ENCODE peak calls at places on chromosomes 2 and 18, in six cellular contexts. One of them, this sample, is unnamed.

GRCh38 chr18:50356036-50356945 is 18.6 kb upstream of the SKA1 start:
- DNase-seq in central memory CD4-positive, alpha-beta T cell: no peak
- DNase-seq in endothelial cell: no peak
- DNase-seq in fibroblast of lung: no peak
- DNase-seq in stimulated activated CD4-positive, alpha-beta T cell treated with anti-CD3 and anti-CD28 coated beads, Interleukin-1b, Interleukin-23, amount 100 ng/mL, for 24 hours: no peak
- DNase-seq in iris pigment epithelial cell: peak; percentile 31
- DNase-seq in this sample: peak; percentile 55

GRCh38 chr18:23716516-23716915 is 27.3 kb downstream of the LAMA3 start:
- DNase-seq in central memory CD4-positive, alpha-beta T cell: no peak
- DNase-seq in endothelial cell: no peak
- DNase-seq in fibroblast of lung: peak; percentile 71
- DNase-seq in stimulated activated CD4-positive, alpha-beta T cell treated with anti-CD3 and anti-CD28 coated beads, Interleukin-1b, Interleukin-23, amount 100 ng/mL, for 24 hours: no peak
- DNase-seq in iris pigment epithelial cell: peak; percentile 96
- DNase-seq in this sample: peak; percentile 86

GRCh38 chr2:197297262-197297661 is 13.3 kb downstream of the ANKRD44 start:
- DNase-seq in central memory CD4-positive, alpha-beta T cell: no peak
- DNase-seq in endothelial cell: no peak
- DNase-seq in fibroblast of lung: no peak
- DNase-seq in stimulated activated CD4-positive, alpha-beta T cell treated with anti-CD3 and anti-CD28 coated beads, Interleukin-1b, Interleukin-23, amount 100 ng/mL, for 24 hours: no peak
- DNase-seq in iris pigment epithelial cell: no peak
- DNase-seq in this sample: no peak

GRCh38 chr2:23574919-23575654 is 190.1 kb downstream of the KLHL29 start:
- DNase-seq in central memory CD4-positive, alpha-beta T cell: no peak
- DNase-seq in endothelial cell: no peak
- DNase-seq in fibroblast of lung: no peak
- DNase-seq in stimulated activated CD4-positive, alpha-beta T cell treated with anti-CD3 and anti-CD28 coated beads, Interleukin-1b, Interleukin-23, amount 100 ng/mL, for 24 hours: no peak
- DNase-seq in iris pigment epithelial cell: no peak
- DNase-seq in this sample: no peak

GRCh38 chr2:237143676-237144440 is 58.2 kb downstream of the COPS8 start:
- DNase-seq in central memory CD4-positive, alpha-beta T cell: no peak
- DNase-seq in endothelial cell: no peak
- DNase-seq in fibroblast of lung: peak; percentile 84
- DNase-seq in stimulated activated CD4-positive, alpha-beta T cell treated with anti-CD3 and anti-CD28 coated beads, Interleukin-1b, Interleukin-23, amount 100 ng/mL, for 24 hours: no peak
- DNase-seq in iris pigment epithelial cell: peak; percentile 85
- DNase-seq in this sample: no peak

GRCh38 chr18:43587538-43588153 is 310.4 kb upstream of the SYT4 start:
- DNase-seq in central memory CD4-positive, alpha-beta T cell: no peak
- DNase-seq in endothelial cell: no peak
- DNase-seq in fibroblast of lung: peak; percentile 64
- DNase-seq in stimulated activated CD4-positive, alpha-beta T cell treated with anti-CD3 and anti-CD28 coated beads, Interleukin-1b, Interleukin-23, amount 100 ng/mL, for 24 hours: no peak
- DNase-seq in iris pigment epithelial cell: peak; percentile 47
- DNase-seq in this sample: peak; percentile 45

GRCh38 chr2:42234056-42234455 is 64.9 kb downstream of the EML4 start:
- DNase-seq in central memory CD4-positive, alpha-beta T cell: no peak
- DNase-seq in endothelial cell: no peak
- DNase-seq in fibroblast of lung: peak; percentile 56
- DNase-seq in stimulated activated CD4-positive, alpha-beta T cell treated with anti-CD3 and anti-CD28 coated beads, Interleukin-1b, Interleukin-23, amount 100 ng/mL, for 24 hours: no peak
- DNase-seq in iris pigment epithelial cell: peak; percentile 96
- DNase-seq in this sample: no peak

GRCh38 chr2:112626604-112627059 is 19.1 kb upstream of the SLC20A1 start:
- DNase-seq in central memory CD4-positive, alpha-beta T cell: peak; percentile 64
- DNase-seq in endothelial cell: peak; percentile 65
- DNase-seq in fibroblast of lung: peak; percentile 72
- DNase-seq in stimulated activated CD4-positive, alpha-beta T cell treated with anti-CD3 and anti-CD28 coated beads, Interleukin-1b, Interleukin-23, amount 100 ng/mL, for 24 hours: peak; percentile 40
- DNase-seq in iris pigment epithelial cell: peak; percentile 68
- DNase-seq in this sample: peak; percentile 66

GRCh38 chr18:48669991-48670750 is 131.3 kb downstream of the CTIF start:
- DNase-seq in central memory CD4-positive, alpha-beta T cell: no peak
- DNase-seq in endothelial cell: no peak
- DNase-seq in fibroblast of lung: no peak
- DNase-seq in stimulated activated CD4-positive, alpha-beta T cell treated with anti-CD3 and anti-CD28 coated beads, Interleukin-1b, Interleukin-23, amount 100 ng/mL, for 24 hours: no peak
- DNase-seq in iris pigment epithelial cell: no peak
- DNase-seq in this sample: no peak

GRCh38 chr18:67408240-67408639 is 108.3 kb downstream of the DSEL start:
- DNase-seq in central memory CD4-positive, alpha-beta T cell: no peak
- DNase-seq in endothelial cell: no peak
- DNase-seq in fibroblast of lung: peak; percentile 24
- DNase-seq in stimulated activated CD4-positive, alpha-beta T cell treated with anti-CD3 and anti-CD28 coated beads, Interleukin-1b, Interleukin-23, amount 100 ng/mL, for 24 hours: no peak
- DNase-seq in iris pigment epithelial cell: peak; percentile 57
- DNase-seq in this sample: peak; percentile 57

GRCh38 chr2:96091141-96091710 is 25.1 kb downstream of the ADRA2B start:
- DNase-seq in central memory CD4-positive, alpha-beta T cell: no peak
- DNase-seq in endothelial cell: no peak
- DNase-seq in fibroblast of lung: no peak
- DNase-seq in stimulated activated CD4-positive, alpha-beta T cell treated with anti-CD3 and anti-CD28 coated beads, Interleukin-1b, Interleukin-23, amount 100 ng/mL, for 24 hours: no peak
- DNase-seq in iris pigment epithelial cell: no peak
- DNase-seq in this sample: no peak

GRCh38 chr2:188786368-188786781 is 187.8 kb upstream of the COL3A1 start:
- DNase-seq in central memory CD4-positive, alpha-beta T cell: no peak
- DNase-seq in endothelial cell: no peak
- DNase-seq in fibroblast of lung: peak; percentile 82
- DNase-seq in stimulated activated CD4-positive, alpha-beta T cell treated with anti-CD3 and anti-CD28 coated beads, Interleukin-1b, Interleukin-23, amount 100 ng/mL, for 24 hours: no peak
- DNase-seq in iris pigment epithelial cell: peak; percentile 91
- DNase-seq in this sample: peak; percentile 86

GRCh38 chr2:240597054-240597418 is 10.5 kb downstream of the CAPN10 start:
- DNase-seq in central memory CD4-positive, alpha-beta T cell: no peak
- DNase-seq in endothelial cell: no peak
- DNase-seq in fibroblast of lung: no peak
- DNase-seq in stimulated activated CD4-positive, alpha-beta T cell treated with anti-CD3 and anti-CD28 coated beads, Interleukin-1b, Interleukin-23, amount 100 ng/mL, for 24 hours: no peak
- DNase-seq in iris pigment epithelial cell: no peak
- DNase-seq in this sample: no peak

GRCh38 chr2:197266477-197266876 is 44.1 kb downstream of the ANKRD44 start:
- DNase-seq in central memory CD4-positive, alpha-beta T cell: peak; percentile 47
- DNase-seq in endothelial cell: no peak
- DNase-seq in fibroblast of lung: no peak
- DNase-seq in stimulated activated CD4-positive, alpha-beta T cell treated with anti-CD3 and anti-CD28 coated beads, Interleukin-1b, Interleukin-23, amount 100 ng/mL, for 24 hours: no peak
- DNase-seq in iris pigment epithelial cell: no peak
- DNase-seq in this sample: no peak

GRCh38 chr2:68835636-68836035 is 35.6 kb downstream of the BMP10 start:
- DNase-seq in central memory CD4-positive, alpha-beta T cell: no peak
- DNase-seq in endothelial cell: no peak
- DNase-seq in fibroblast of lung: no peak
- DNase-seq in stimulated activated CD4-positive, alpha-beta T cell treated with anti-CD3 and anti-CD28 coated beads, Interleukin-1b, Interleukin-23, amount 100 ng/mL, for 24 hours: no peak
- DNase-seq in iris pigment epithelial cell: no peak
- DNase-seq in this sample: no peak

GRCh38 chr2:68366083-68366560 is 1.0 kb downstream of the PLEK start:
- DNase-seq in central memory CD4-positive, alpha-beta T cell: no peak
- DNase-seq in endothelial cell: no peak
- DNase-seq in fibroblast of lung: no peak
- DNase-seq in stimulated activated CD4-positive, alpha-beta T cell treated with anti-CD3 and anti-CD28 coated beads, Interleukin-1b, Interleukin-23, amount 100 ng/mL, for 24 hours: no peak
- DNase-seq in iris pigment epithelial cell: no peak
- DNase-seq in this sample: no peak

GRCh38 chr2:16709769-16710168 is 44.1 kb upstream of the CYRIA start:
- DNase-seq in central memory CD4-positive, alpha-beta T cell: no peak
- DNase-seq in endothelial cell: no peak
- DNase-seq in fibroblast of lung: no peak
- DNase-seq in stimulated activated CD4-positive, alpha-beta T cell treated with anti-CD3 and anti-CD28 coated beads, Interleukin-1b, Interleukin-23, amount 100 ng/mL, for 24 hours: no peak
- DNase-seq in iris pigment epithelial cell: no peak
- DNase-seq in this sample: no peak

GRCh38 chr18:63848159-63848558 is 39.3 kb upstream of the SERPINB2 start:
- DNase-seq in central memory CD4-positive, alpha-beta T cell: no peak
- DNase-seq in endothelial cell: peak; percentile 19
- DNase-seq in fibroblast of lung: peak; percentile 70
- DNase-seq in stimulated activated CD4-positive, alpha-beta T cell treated with anti-CD3 and anti-CD28 coated beads, Interleukin-1b, Interleukin-23, amount 100 ng/mL, for 24 hours: no peak
- DNase-seq in iris pigment epithelial cell: peak; percentile 62
- DNase-seq in this sample: peak; percentile 76

GRCh38 chr2:196718796-196719564 is 79.5 kb downstream of the CCDC150 start:
- DNase-seq in central memory CD4-positive, alpha-beta T cell: no peak
- DNase-seq in endothelial cell: peak; percentile 15
- DNase-seq in fibroblast of lung: peak; percentile 86
- DNase-seq in stimulated activated CD4-positive, alpha-beta T cell treated with anti-CD3 and anti-CD28 coated beads, Interleukin-1b, Interleukin-23, amount 100 ng/mL, for 24 hours: no peak
- DNase-seq in iris pigment epithelial cell: peak; percentile 85
- DNase-seq in this sample: peak; percentile 9

GRCh38 chr2:44748-45341 is 1.5 kb downstream of the FAM110C start:
- DNase-seq in central memory CD4-positive, alpha-beta T cell: no peak
- DNase-seq in endothelial cell: no peak
- DNase-seq in fibroblast of lung: no peak
- DNase-seq in stimulated activated CD4-positive, alpha-beta T cell treated with anti-CD3 and anti-CD28 coated beads, Interleukin-1b, Interleukin-23, amount 100 ng/mL, for 24 hours: no peak
- DNase-seq in iris pigment epithelial cell: no peak
- DNase-seq in this sample: no peak

GRCh38 chr2:206457188-206457634 is 13.9 kb downstream of the ADAM23 start:
- DNase-seq in central memory CD4-positive, alpha-beta T cell: no peak
- DNase-seq in endothelial cell: no peak
- DNase-seq in fibroblast of lung: no peak
- DNase-seq in stimulated activated CD4-positive, alpha-beta T cell treated with anti-CD3 and anti-CD28 coated beads, Interleukin-1b, Interleukin-23, amount 100 ng/mL, for 24 hours: no peak
- DNase-seq in iris pigment epithelial cell: peak; percentile 66
- DNase-seq in this sample: peak; percentile 12

GRCh38 chr2:63048367-63049171 is 2.1 kb upstream of the OTX1 start:
- DNase-seq in central memory CD4-positive, alpha-beta T cell: no peak
- DNase-seq in endothelial cell: peak; percentile 32
- DNase-seq in fibroblast of lung: no peak
- DNase-seq in stimulated activated CD4-positive, alpha-beta T cell treated with anti-CD3 and anti-CD28 coated beads, Interleukin-1b, Interleukin-23, amount 100 ng/mL, for 24 hours: no peak
- DNase-seq in iris pigment epithelial cell: no peak
- DNase-seq in this sample: peak; percentile 34

GRCh38 chr2:158602027-158602426 is 145.3 kb downstream of the PKP4 start:
- DNase-seq in central memory CD4-positive, alpha-beta T cell: no peak
- DNase-seq in endothelial cell: no peak
- DNase-seq in fibroblast of lung: no peak
- DNase-seq in stimulated activated CD4-positive, alpha-beta T cell treated with anti-CD3 and anti-CD28 coated beads, Interleukin-1b, Interleukin-23, amount 100 ng/mL, for 24 hours: no peak
- DNase-seq in iris pigment epithelial cell: no peak
- DNase-seq in this sample: no peak

GRCh38 chr2:110755494-110756078 is 23.2 kb downstream of the ACOXL start:
- DNase-seq in central memory CD4-positive, alpha-beta T cell: no peak
- DNase-seq in endothelial cell: no peak
- DNase-seq in fibroblast of lung: peak; percentile 32
- DNase-seq in stimulated activated CD4-positive, alpha-beta T cell treated with anti-CD3 and anti-CD28 coated beads, Interleukin-1b, Interleukin-23, amount 100 ng/mL, for 24 hours: no peak
- DNase-seq in iris pigment epithelial cell: no peak
- DNase-seq in this sample: no peak

GRCh38 chr18:68376931-68377330 is 338.0 kb downstream of the TMX3 start:
- DNase-seq in central memory CD4-positive, alpha-beta T cell: no peak
- DNase-seq in endothelial cell: no peak
- DNase-seq in fibroblast of lung: no peak
- DNase-seq in stimulated activated CD4-positive, alpha-beta T cell treated with anti-CD3 and anti-CD28 coated beads, Interleukin-1b, Interleukin-23, amount 100 ng/mL, for 24 hours: no peak
- DNase-seq in iris pigment epithelial cell: no peak
- DNase-seq in this sample: no peak

GRCh38 chr2:43276517-43276931 is 50.1 kb upstream of the ZFP36L2 start:
- DNase-seq in central memory CD4-positive, alpha-beta T cell: no peak
- DNase-seq in endothelial cell: no peak
- DNase-seq in fibroblast of lung: no peak
- DNase-seq in stimulated activated CD4-positive, alpha-beta T cell treated with anti-CD3 and anti-CD28 coated beads, Interleukin-1b, Interleukin-23, amount 100 ng/mL, for 24 hours: no peak
- DNase-seq in iris pigment epithelial cell: no peak
- DNase-seq in this sample: peak; percentile 65

GRCh38 chr18:48292229-48292628 is 117.0 kb downstream of the ZBTB7C start:
- DNase-seq in central memory CD4-positive, alpha-beta T cell: no peak
- DNase-seq in endothelial cell: no peak
- DNase-seq in fibroblast of lung: no peak
- DNase-seq in stimulated activated CD4-positive, alpha-beta T cell treated with anti-CD3 and anti-CD28 coated beads, Interleukin-1b, Interleukin-23, amount 100 ng/mL, for 24 hours: no peak
- DNase-seq in iris pigment epithelial cell: no peak
- DNase-seq in this sample: peak; percentile 39

GRCh38 chr18:35836932-35837331 is 135.5 kb upstream of the RMP24 start:
- DNase-seq in central memory CD4-positive, alpha-beta T cell: no peak
- DNase-seq in endothelial cell: no peak
- DNase-seq in fibroblast of lung: no peak
- DNase-seq in stimulated activated CD4-positive, alpha-beta T cell treated with anti-CD3 and anti-CD28 coated beads, Interleukin-1b, Interleukin-23, amount 100 ng/mL, for 24 hours: no peak
- DNase-seq in iris pigment epithelial cell: no peak
- DNase-seq in this sample: no peak